ENCODE peak calls at places on chromosomes 11 and 22, in five cellular contexts. One of them, this sample, is unnamed.

GRCh38 chr11:34652191-34652958 is 31.5 kb downstream of the EHF start:
- DNase-seq in OCI-LY7: no peak
- DNase-seq in GM12865: peak
- DNase-seq in lower lobe of right lung: no peak
- DNase-seq in BJ: no peak
- DNase-seq in this sample: no peak

GRCh38 chr11:111982019-111982464 is 43.2 kb upstream of the DLAT start:
- DNase-seq in OCI-LY7: peak
- DNase-seq in GM12865: peak
- DNase-seq in lower lobe of right lung: peak
- DNase-seq in BJ: no peak
- DNase-seq in this sample: no peak

GRCh38 chr11:108115495-108116140 is 5.7 kb upstream of the ACAT1 start:
- DNase-seq in OCI-LY7: peak
- DNase-seq in GM12865: no peak
- DNase-seq in lower lobe of right lung: peak
- DNase-seq in BJ: peak
- DNase-seq in this sample: peak

GRCh38 chr11:130313383-130314183 is 1.1 kb downstream of the ZBTB44 start:
- DNase-seq in OCI-LY7: peak
- DNase-seq in GM12865: peak
- DNase-seq in lower lobe of right lung: no peak
- DNase-seq in BJ: no peak
- DNase-seq in this sample: no peak

GRCh38 chr11:25566298-25567200 is 765.4 kb upstream of the ANO3 start:
- DNase-seq in OCI-LY7: no peak
- DNase-seq in GM12865: no peak
- DNase-seq in lower lobe of right lung: peak
- DNase-seq in BJ: no peak
- DNase-seq in this sample: no peak

GRCh38 chr22:40216041-40216756 is 38.5 kb downstream of the TNRC6B start:
- DNase-seq in OCI-LY7: peak
- DNase-seq in GM12865: peak
- DNase-seq in lower lobe of right lung: no peak
- DNase-seq in BJ: no peak
- DNase-seq in this sample: no peak

GRCh38 chr22:28139993-28140392 is 220.9 kb upstream of the PITPNB start:
- DNase-seq in OCI-LY7: no peak
- DNase-seq in GM12865: no peak
- DNase-seq in lower lobe of right lung: no peak
- DNase-seq in BJ: peak
- DNase-seq in this sample: peak

GRCh38 chr11:70145025-70145529 is 58.0 kb upstream of the FADD start:
- DNase-seq in OCI-LY7: no peak
- DNase-seq in GM12865: no peak
- DNase-seq in lower lobe of right lung: no peak
- DNase-seq in BJ: no peak
- DNase-seq in this sample: no peak

GRCh38 chr11:84800755-84801346 is 826.3 kb downstream of the DLG2 start:
- DNase-seq in OCI-LY7: no peak
- DNase-seq in GM12865: no peak
- DNase-seq in lower lobe of right lung: no peak
- DNase-seq in BJ: no peak
- DNase-seq in this sample: peak

GRCh38 chr22:49639956-49640355 is 187.7 kb downstream of the BRD1 start:
- DNase-seq in OCI-LY7: no peak
- DNase-seq in GM12865: no peak
- DNase-seq in lower lobe of right lung: no peak
- DNase-seq in BJ: no peak
- DNase-seq in this sample: no peak

GRCh38 chr11:8291421-8292350 is 28.0 kb upstream of the LMO1 start:
- DNase-seq in OCI-LY7: no peak
- DNase-seq in GM12865: no peak
- DNase-seq in lower lobe of right lung: no peak
- DNase-seq in BJ: no peak
- DNase-seq in this sample: no peak

GRCh38 chr11:91299980-91300379 is 924.6 kb upstream of the FAT3 start:
- DNase-seq in OCI-LY7: no peak
- DNase-seq in GM12865: peak
- DNase-seq in lower lobe of right lung: no peak
- DNase-seq in BJ: no peak
- DNase-seq in this sample: no peak

GRCh38 chr11:47254381-47254780 is 3.4 kb upstream of the NR1H3 start:
- DNase-seq in OCI-LY7: no peak
- DNase-seq in GM12865: no peak
- DNase-seq in lower lobe of right lung: peak
- DNase-seq in BJ: no peak
- DNase-seq in this sample: no peak

GRCh38 chr11:35826949-35827348 is 116.9 kb upstream of the LDLRAD3 start:
- DNase-seq in OCI-LY7: no peak
- DNase-seq in GM12865: no peak
- DNase-seq in lower lobe of right lung: no peak
- DNase-seq in BJ: no peak
- DNase-seq in this sample: no peak

GRCh38 chr11:74321487-74322188 is 10.2 kb upstream of the P4HA3 start:
- DNase-seq in OCI-LY7: peak
- DNase-seq in GM12865: peak
- DNase-seq in lower lobe of right lung: no peak
- DNase-seq in BJ: peak
- DNase-seq in this sample: no peak

GRCh38 chr11:70246196-70246595 is 24.3 kb upstream of the PPFIA1 start:
- DNase-seq in OCI-LY7: no peak
- DNase-seq in GM12865: no peak
- DNase-seq in lower lobe of right lung: no peak
- DNase-seq in BJ: no peak
- DNase-seq in this sample: no peak

GRCh38 chr22:49479566-49479965 is 348.1 kb downstream of the BRD1 start:
- DNase-seq in OCI-LY7: no peak
- DNase-seq in GM12865: no peak
- DNase-seq in lower lobe of right lung: no peak
- DNase-seq in BJ: no peak
- DNase-seq in this sample: no peak

GRCh38 chr11:46711288-46711687 is 7.7 kb upstream of the F2 start:
- DNase-seq in OCI-LY7: no peak
- DNase-seq in GM12865: no peak
- DNase-seq in lower lobe of right lung: no peak
- DNase-seq in BJ: no peak
- DNase-seq in this sample: no peak

GRCh38 chr11:36273110-36273509 is 16.1 kb downstream of the COMMD9 start:
- DNase-seq in OCI-LY7: no peak
- DNase-seq in GM12865: no peak
- DNase-seq in lower lobe of right lung: no peak
- DNase-seq in BJ: no peak
- DNase-seq in this sample: no peak

GRCh38 chr22:46542011-46542985 is 4.9 kb upstream of the CELSR1 start:
- DNase-seq in OCI-LY7: peak
- DNase-seq in GM12865: peak
- DNase-seq in lower lobe of right lung: peak
- DNase-seq in BJ: no peak
- DNase-seq in this sample: no peak

GRCh38 chr22:20160041-20160440 is 9.2 kb upstream of the CCDC188 start:
- DNase-seq in OCI-LY7: no peak
- DNase-seq in GM12865: no peak
- DNase-seq in lower lobe of right lung: no peak
- DNase-seq in BJ: no peak
- DNase-seq in this sample: no peak

GRCh38 chr11:10318527-10318802 is 13.6 kb downstream of the ADM start:
- DNase-seq in OCI-LY7: peak
- DNase-seq in GM12865: peak
- DNase-seq in lower lobe of right lung: no peak
- DNase-seq in BJ: no peak
- DNase-seq in this sample: no peak

GRCh38 chr22:19463491-19464469 is 15.2 kb downstream of the UFD1 start:
- DNase-seq in OCI-LY7: no peak
- DNase-seq in GM12865: no peak
- DNase-seq in lower lobe of right lung: no peak
- DNase-seq in BJ: peak
- DNase-seq in this sample: peak

GRCh38 chr22:41364233-41364632 is 17.5 kb upstream of the TEF start:
- DNase-seq in OCI-LY7: no peak
- DNase-seq in GM12865: no peak
- DNase-seq in lower lobe of right lung: no peak
- DNase-seq in BJ: no peak
- DNase-seq in this sample: no peak

GRCh38 chr11:27282141-27282590 is 80.8 kb downstream of the CCDC34 start:
- DNase-seq in OCI-LY7: no peak
- DNase-seq in GM12865: no peak
- DNase-seq in lower lobe of right lung: no peak
- DNase-seq in BJ: peak
- DNase-seq in this sample: peak

GRCh38 chr11:38100836-38101235 is 1502.8 kb upstream of the RAG2 start:
- DNase-seq in OCI-LY7: no peak
- DNase-seq in GM12865: no peak
- DNase-seq in lower lobe of right lung: no peak
- DNase-seq in BJ: no peak
- DNase-seq in this sample: no peak

GRCh38 chr11:128563942-128564641 is 23.3 kb downstream of the ETS1 start:
- DNase-seq in OCI-LY7: peak
- DNase-seq in GM12865: no peak
- DNase-seq in lower lobe of right lung: no peak
- DNase-seq in BJ: no peak
- DNase-seq in this sample: no peak

GRCh38 chr11:83157755-83158473 is 983 bp downstream of the PCF11 start:
- DNase-seq in OCI-LY7: peak
- DNase-seq in GM12865: peak
- DNase-seq in lower lobe of right lung: peak
- DNase-seq in BJ: no peak
- DNase-seq in this sample: no peak

GRCh38 chr11:4589024-4589423 is 4.8 kb upstream of the OR52I1 start:
- DNase-seq in OCI-LY7: no peak
- DNase-seq in GM12865: no peak
- DNase-seq in lower lobe of right lung: no peak
- DNase-seq in BJ: no peak
- DNase-seq in this sample: no peak

GRCh38 chr22:27603823-27604190 is 197.7 kb downstream of the MN1 start:
- DNase-seq in OCI-LY7: no peak
- DNase-seq in GM12865: no peak
- DNase-seq in lower lobe of right lung: no peak
- DNase-seq in BJ: no peak
- DNase-seq in this sample: no peak

GRCh38 chr11:75718406-75719088 is 909 bp downstream of the MOGAT2 start:
- DNase-seq in OCI-LY7: no peak
- DNase-seq in GM12865: no peak
- DNase-seq in lower lobe of right lung: no peak
- DNase-seq in BJ: no peak
- DNase-seq in this sample: no peak
- TF ChIP-seq CTCF in OCI-LY7: no peak
- TF ChIP-seq CTCF in GM12865: no peak
- TF ChIP-seq CTCF in lower lobe of right lung: no peak
- TF ChIP-seq CTCF in BJ: no peak
- TF ChIP-seq CTCF in this sample: no peak

DNA sequence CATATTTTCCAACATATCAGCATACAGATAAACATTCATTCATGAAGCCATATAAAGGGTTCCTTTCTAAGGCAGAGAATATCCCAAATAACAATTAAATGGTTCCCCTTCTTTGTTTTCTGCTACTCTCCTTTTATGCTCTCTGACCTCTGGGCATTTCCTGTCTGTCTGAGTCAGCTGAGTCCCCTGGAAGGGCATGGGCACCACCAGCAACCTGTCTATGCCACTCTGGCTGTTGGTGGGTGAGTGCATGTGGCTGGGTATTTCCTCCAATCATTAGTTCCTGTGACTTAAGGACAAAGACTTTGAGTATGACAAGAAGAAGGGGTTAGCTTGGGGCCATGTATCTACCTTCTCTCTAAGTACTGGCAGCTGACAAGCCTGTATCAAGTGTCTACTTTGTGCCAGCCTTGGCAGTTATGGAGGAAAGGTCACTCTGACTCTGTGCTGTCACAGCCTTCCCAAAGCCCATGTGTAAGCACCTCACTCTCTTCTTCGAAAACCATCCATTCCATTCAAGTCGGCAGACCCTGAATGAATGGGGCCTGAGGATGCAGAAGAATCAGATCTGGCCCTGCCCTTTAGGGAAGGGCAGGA is 86.3 kb upstream of the PHOX2A start:
- DNase-seq in OCI-LY7: no peak
- DNase-seq in GM12865: no peak
- DNase-seq in lower lobe of right lung: no peak
- DNase-seq in BJ: no peak
- DNase-seq in this sample: no peak
- TF ChIP-seq CTCF in OCI-LY7: no peak
- TF ChIP-seq CTCF in GM12865: no peak
- TF ChIP-seq CTCF in lower lobe of right lung: no peak
- TF ChIP-seq CTCF in BJ: no peak
- TF ChIP-seq CTCF in this sample: no peak

DNA sequence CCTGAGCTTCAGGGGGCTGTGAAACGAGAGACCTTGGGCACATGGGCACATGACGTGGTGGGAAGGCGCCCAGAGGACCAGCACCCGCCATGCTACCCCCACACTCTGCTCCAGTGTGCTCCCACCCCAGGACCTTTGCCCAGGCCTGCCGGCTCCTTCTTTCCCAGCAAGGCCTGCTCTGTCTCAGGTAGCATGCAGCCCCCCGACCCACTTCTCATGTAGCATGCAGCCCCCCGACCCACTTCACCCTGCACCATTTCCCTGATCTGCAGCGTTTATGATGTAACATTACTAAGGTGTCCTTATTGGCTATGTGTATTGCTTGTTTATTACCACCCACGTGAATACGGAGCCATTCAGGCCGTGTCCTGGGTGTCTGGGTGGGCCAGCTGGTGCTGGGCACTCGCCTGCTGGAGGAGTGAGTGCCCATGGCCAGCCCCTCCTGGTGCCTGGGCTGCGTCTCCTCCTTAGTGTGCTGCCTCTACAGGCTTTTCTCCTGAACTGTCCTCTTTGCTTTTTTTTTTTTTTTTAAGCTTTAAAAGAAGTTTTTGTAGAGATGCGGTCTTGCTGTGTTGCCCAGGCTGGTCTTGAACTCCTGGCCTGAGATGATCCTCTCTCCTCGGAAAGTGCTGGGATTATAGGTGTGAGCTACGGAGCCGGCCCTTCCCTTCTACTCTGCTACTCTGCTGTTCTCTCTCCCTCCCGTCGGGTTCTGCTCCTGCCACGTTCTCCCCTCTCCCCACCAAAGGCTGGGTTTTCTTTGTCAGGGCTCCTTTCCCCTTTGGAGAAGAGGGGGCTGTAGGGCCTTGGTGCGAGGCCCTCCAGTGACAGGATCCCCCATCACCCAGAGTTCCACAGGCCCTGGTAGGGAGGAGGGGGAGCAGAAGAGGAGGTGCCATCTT is 29.4 kb downstream of the LRP5 start:
- DNase-seq in OCI-LY7: no peak
- DNase-seq in GM12865: no peak
- DNase-seq in lower lobe of right lung: no peak
- DNase-seq in BJ: no peak
- DNase-seq in this sample: no peak
- TF ChIP-seq CTCF in OCI-LY7: peak
- TF ChIP-seq CTCF in GM12865: no peak
- TF ChIP-seq CTCF in lower lobe of right lung: no peak
- TF ChIP-seq CTCF in BJ: no peak
- TF ChIP-seq CTCF in this sample: no peak

DNA sequence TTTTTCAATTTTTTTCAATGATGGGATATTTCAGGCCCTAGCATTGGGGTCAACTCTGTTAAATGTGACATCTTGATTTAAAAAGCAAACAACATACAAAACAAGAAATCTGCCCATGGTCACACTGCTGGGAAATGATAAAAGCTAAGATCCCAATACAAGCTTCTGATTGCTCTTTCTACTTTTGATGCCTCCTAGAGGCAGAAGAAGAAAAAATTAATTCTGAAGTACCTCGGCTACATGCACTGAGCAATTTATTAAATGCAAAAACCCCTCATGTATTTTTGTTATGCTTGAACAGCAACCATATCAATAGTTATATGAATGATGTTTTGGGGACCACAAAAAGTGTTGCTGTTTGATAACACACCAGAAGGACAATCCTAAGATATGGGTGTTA is 342.1 kb upstream of the NARS2 start:
- DNase-seq in OCI-LY7: no peak
- DNase-seq in GM12865: no peak
- DNase-seq in lower lobe of right lung: no peak
- DNase-seq in BJ: no peak
- DNase-seq in this sample: no peak
- TF ChIP-seq CTCF in OCI-LY7: peak
- TF ChIP-seq CTCF in GM12865: no peak
- TF ChIP-seq CTCF in lower lobe of right lung: no peak
- TF ChIP-seq CTCF in BJ: peak
- TF ChIP-seq CTCF in this sample: peak

This sample was measured in AG09309.